ENCODE peak calls at places on chromosomes 3 and 15, in six cellular contexts. One of them, this sample, is unnamed. For H3K27me3 and H3K9me3, the result is how much of the 10 kb centered on the place peaks cover.

GRCh38 chr3:186902154-186902553 is 28.2 kb upstream of the ST6GAL1 start:
- DNase-seq in astrocyte: peak
- DNase-seq in gastrocnemius medialis: no peak
- DNase-seq in cardiac muscle cell: no peak
- DNase-seq in uterus: no peak
- DNase-seq in transverse colon: no peak
- DNase-seq in this sample: no peak

GRCh38 chr3:126617574-126617973 is 37.4 kb downstream of the TXNRD3 start:
- DNase-seq in cardiac muscle cell: no peak
- DNase-seq in transverse colon: no peak
- DNase-seq in uterus: no peak
- DNase-seq in astrocyte: no peak
- DNase-seq in gastrocnemius medialis: no peak
- DNase-seq in this sample: no peak

GRCh38 chr3:102574355-102574754 is 139.5 kb downstream of the ZPLD1 start:
- DNase-seq in astrocyte: no peak
- DNase-seq in transverse colon: no peak
- DNase-seq in gastrocnemius medialis: no peak
- DNase-seq in cardiac muscle cell: no peak
- DNase-seq in uterus: no peak
- DNase-seq in this sample: no peak

GRCh38 chr15:75178938-75179772 is 22.5 kb upstream of the C15orf39 start:
- DNase-seq in uterus: no peak
- DNase-seq in gastrocnemius medialis: no peak
- DNase-seq in transverse colon: no peak
- DNase-seq in cardiac muscle cell: no peak
- DNase-seq in astrocyte: no peak
- DNase-seq in this sample: no peak

GRCh38 chr3:52934626-52935530 is 37.5 kb upstream of the STIMATE start:
- DNase-seq in uterus: peak
- DNase-seq in transverse colon: peak
- DNase-seq in cardiac muscle cell: peak
- DNase-seq in astrocyte: peak
- DNase-seq in gastrocnemius medialis: peak
- DNase-seq in this sample: peak

GRCh38 chr15:63504979-63505841 is 817 bp downstream of the USP3 start:
- DNase-seq in cardiac muscle cell: peak
- DNase-seq in uterus: peak
- DNase-seq in transverse colon: peak
- DNase-seq in gastrocnemius medialis: peak
- DNase-seq in astrocyte: peak
- DNase-seq in this sample: peak

GRCh38 chr3:170204023-170204472 is 18.2 kb upstream of the PRKCI start:
- DNase-seq in gastrocnemius medialis: no peak
- DNase-seq in astrocyte: no peak
- DNase-seq in cardiac muscle cell: no peak
- DNase-seq in transverse colon: no peak
- DNase-seq in uterus: no peak
- DNase-seq in this sample: no peak

GRCh38 chr15:73972984-73973682 is 19.0 kb downstream of the STOML1 start:
- DNase-seq in cardiac muscle cell: peak
- DNase-seq in gastrocnemius medialis: peak
- DNase-seq in astrocyte: no peak
- DNase-seq in uterus: peak
- DNase-seq in transverse colon: peak
- DNase-seq in this sample: peak

GRCh38 chr3:43638594-43639447 is 17.0 kb upstream of the ANO10 start:
- DNase-seq in transverse colon: peak
- DNase-seq in uterus: no peak
- DNase-seq in astrocyte: peak
- DNase-seq in gastrocnemius medialis: no peak
- DNase-seq in cardiac muscle cell: peak
- DNase-seq in this sample: peak

GRCh38 chr3:184545769-184546168 is 15.8 kb upstream of the EPHB3 start:
- DNase-seq in astrocyte: no peak
- DNase-seq in cardiac muscle cell: no peak
- DNase-seq in uterus: no peak
- DNase-seq in gastrocnemius medialis: no peak
- DNase-seq in transverse colon: no peak
- DNase-seq in this sample: no peak

GRCh38 chr3:134694445-134694844 is 43.6 kb upstream of the KY start:
- DNase-seq in cardiac muscle cell: no peak
- DNase-seq in gastrocnemius medialis: no peak
- DNase-seq in transverse colon: no peak
- DNase-seq in astrocyte: no peak
- DNase-seq in uterus: no peak
- DNase-seq in this sample: no peak
- H3K27me3 ChIP-seq in cardiac muscle cell: under half
- H3K27me3 ChIP-seq in gastrocnemius medialis: under half
- H3K27me3 ChIP-seq in transverse colon: under half
- H3K27me3 ChIP-seq in astrocyte: under half
- H3K27me3 ChIP-seq in uterus: under half
- H3K27me3 ChIP-seq in this sample: under half

GRCh38 chr15:77419050-77419835 is 661 bp downstream of the PEAK1 start:
- DNase-seq in uterus: peak
- DNase-seq in gastrocnemius medialis: peak
- DNase-seq in astrocyte: peak
- DNase-seq in cardiac muscle cell: peak
- DNase-seq in transverse colon: peak
- DNase-seq in this sample: peak
- H3K4me3 ChIP-seq in uterus: peak
- H3K4me3 ChIP-seq in gastrocnemius medialis: peak
- H3K4me3 ChIP-seq in astrocyte: peak
- H3K4me3 ChIP-seq in cardiac muscle cell: peak
- H3K4me3 ChIP-seq in transverse colon: peak
- H3K4me3 ChIP-seq in this sample: peak

GRCh38 chr3:196007744-196008143 is 74.1 kb downstream of the TFRC start:
- DNase-seq in cardiac muscle cell: no peak
- DNase-seq in uterus: no peak
- DNase-seq in gastrocnemius medialis: no peak
- DNase-seq in astrocyte: no peak
- DNase-seq in transverse colon: no peak
- DNase-seq in this sample: no peak
- H3K9me3 ChIP-seq in cardiac muscle cell: under half
- H3K9me3 ChIP-seq in uterus: under half
- H3K9me3 ChIP-seq in gastrocnemius medialis: under half
- H3K9me3 ChIP-seq in astrocyte: under half
- H3K9me3 ChIP-seq in transverse colon: under half
- H3K9me3 ChIP-seq in this sample: under half

GRCh38 chr15:33448151-33448550 is 137.4 kb downstream of the RYR3 start:
- DNase-seq in gastrocnemius medialis: no peak
- DNase-seq in cardiac muscle cell: no peak
- DNase-seq in uterus: no peak
- DNase-seq in transverse colon: no peak
- DNase-seq in astrocyte: no peak
- DNase-seq in this sample: no peak
- H3K27me3 ChIP-seq in gastrocnemius medialis: under half
- H3K27me3 ChIP-seq in cardiac muscle cell: under half
- H3K27me3 ChIP-seq in uterus: under half
- H3K27me3 ChIP-seq in transverse colon: under half
- H3K27me3 ChIP-seq in astrocyte: under half
- H3K27me3 ChIP-seq in this sample: under half

GRCh38 chr3:15386352-15386751 is 41.0 kb downstream of the METTL6 start:
- DNase-seq in uterus: no peak
- DNase-seq in transverse colon: no peak
- DNase-seq in gastrocnemius medialis: no peak
- DNase-seq in astrocyte: no peak
- DNase-seq in cardiac muscle cell: no peak
- DNase-seq in this sample: no peak
- H3K4me3 ChIP-seq in uterus: no peak
- H3K4me3 ChIP-seq in transverse colon: no peak
- H3K4me3 ChIP-seq in gastrocnemius medialis: no peak
- H3K4me3 ChIP-seq in astrocyte: no peak
- H3K4me3 ChIP-seq in cardiac muscle cell: no peak
- H3K4me3 ChIP-seq in this sample: no peak

GRCh38 chr3:5531741-5532140 is 344.2 kb downstream of the EDEM1 start:
- DNase-seq in astrocyte: no peak
- DNase-seq in gastrocnemius medialis: no peak
- DNase-seq in uterus: no peak
- DNase-seq in transverse colon: no peak
- DNase-seq in cardiac muscle cell: no peak
- DNase-seq in this sample: no peak
- H3K9me3 ChIP-seq in astrocyte: under half
- H3K9me3 ChIP-seq in gastrocnemius medialis: under half
- H3K9me3 ChIP-seq in uterus: under half
- H3K9me3 ChIP-seq in transverse colon: under half
- H3K9me3 ChIP-seq in cardiac muscle cell: under half
- H3K9me3 ChIP-seq in this sample: under half

DNA sequence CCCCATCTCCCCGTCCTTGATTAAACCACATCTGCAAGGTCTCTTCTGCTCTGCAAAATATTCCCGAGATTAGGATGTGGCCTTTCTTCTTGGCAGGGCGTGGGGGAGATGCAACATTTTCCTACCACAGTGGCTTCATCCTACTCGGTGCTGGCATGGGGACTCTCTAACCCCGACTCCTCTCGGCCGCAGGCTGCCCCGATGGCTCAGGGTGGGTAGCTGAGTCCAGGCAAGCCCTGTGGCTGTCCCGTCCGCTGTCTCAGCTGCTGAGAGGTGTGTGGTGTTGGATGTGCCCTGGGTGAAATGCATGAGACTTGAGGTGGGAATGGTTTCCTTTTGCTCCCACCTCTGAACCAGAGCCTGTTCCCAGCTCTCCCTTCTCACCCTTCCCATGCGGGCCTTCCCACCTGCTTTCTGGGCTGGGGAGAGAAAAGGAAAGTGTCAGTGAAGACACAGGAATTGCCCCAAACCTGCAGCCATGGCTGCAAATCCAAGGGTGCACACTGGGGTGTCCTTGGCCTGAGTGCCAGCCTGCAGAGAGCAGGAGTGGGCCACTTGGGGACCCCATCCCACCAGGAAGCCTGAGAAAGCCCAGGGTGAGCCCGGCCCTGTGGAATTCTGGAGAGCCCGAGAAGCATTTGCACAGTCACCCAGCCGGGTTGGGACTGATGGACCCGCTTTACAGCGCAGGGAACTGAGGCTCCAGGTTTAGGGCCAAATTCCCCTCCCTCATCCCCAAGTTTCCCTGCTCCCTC is 115.0 kb downstream of the FBLN2 start:
- DNase-seq in astrocyte: no peak
- DNase-seq in uterus: no peak
- DNase-seq in transverse colon: no peak
- DNase-seq in gastrocnemius medialis: no peak
- DNase-seq in cardiac muscle cell: no peak
- DNase-seq in this sample: no peak
- H3K27me3 ChIP-seq in astrocyte: under half
- H3K27me3 ChIP-seq in uterus: under half
- H3K27me3 ChIP-seq in transverse colon: under half
- H3K27me3 ChIP-seq in gastrocnemius medialis: under half
- H3K27me3 ChIP-seq in cardiac muscle cell: under half
- H3K27me3 ChIP-seq in this sample: under half

GRCh38 chr3:19888428-19889152 is 45.4 kb downstream of the EFHB start:
- DNase-seq in astrocyte: no peak
- DNase-seq in uterus: no peak
- DNase-seq in gastrocnemius medialis: no peak
- DNase-seq in transverse colon: no peak
- DNase-seq in cardiac muscle cell: no peak
- DNase-seq in this sample: no peak
- H3K4me3 ChIP-seq in astrocyte: peak
- H3K4me3 ChIP-seq in uterus: no peak
- H3K4me3 ChIP-seq in gastrocnemius medialis: peak
- H3K4me3 ChIP-seq in transverse colon: no peak
- H3K4me3 ChIP-seq in cardiac muscle cell: no peak
- H3K4me3 ChIP-seq in this sample: no peak

This sample was measured in CD4-positive, alpha-beta memory T cell.